ENCODE peak calls at places on chromosomes 12 and 14, in six cellular contexts. T, F, Q, V, P and B are unnamed samples.

GRCh38 chr12:131833896-131834641 is 5.9 kb downstream of the MMP17 start:
- DNase-seq in Q (no peak), V (no peak), P (peak), F (no peak), T (no peak), B (peak)

GRCh38 chr12:33752854-33753253 is 269.4 kb upstream of the ALG10 start:
- DNase-seq in F (no peak), P (no peak), T (no peak), V (no peak), Q (no peak), B (no peak)

GRCh38 chr14:101704140-101704539 is 57.4 kb upstream of the PPP2R5C start:
- DNase-seq in T (no peak), Q (no peak), P (no peak), F (no peak), V (no peak), B (no peak)

GRCh38 chr12:26668847-26669246 is 164.1 kb downstream of the ITPR2 start:
- DNase-seq in F (no peak), T (no peak), V (no peak), P (no peak), Q (no peak), B (no peak)

GRCh38 chr12:106782619-106783018 is 8.1 kb downstream of the RIC8B start:
- DNase-seq in V (no peak), P (no peak), T (no peak), Q (no peak), F (no peak), B (no peak)

GRCh38 chr12:101045486-101046474 is 164.3 kb downstream of the SLC5A8 start:
- DNase-seq in Q (no peak), F (no peak), T (no peak), V (no peak), P (no peak), B (no peak)

GRCh38 chr12:57465030-57465746 is 5.6 kb downstream of the GLI1 start:
- DNase-seq in V (no peak), P (no peak), Q (no peak), T (no peak), F (no peak), B (no peak)

GRCh38 chr14:92847220-92848148 is 53.4 kb downstream of the GOLGA5 start:
- DNase-seq in T (no peak), F (no peak), V (no peak), Q (no peak), P (no peak), B (no peak)

GRCh38 chr14:77275041-77275854 is 4.2 kb upstream of the NGB start:
- DNase-seq in T (no peak), Q (no peak), P (no peak), F (no peak), V (no peak), B (peak)

GRCh38 chr12:69595689-69596088 is 10.4 kb downstream of the CCT2 start:
- DNase-seq in T (no peak), P (no peak), F (no peak), Q (no peak), V (no peak), B (no peak)

GRCh38 chr12:74370608-74371216 is 166.9 kb upstream of the ATXN7L3B start:
- DNase-seq in T (no peak), Q (no peak), P (no peak), V (no peak), F (no peak), B (no peak)

GRCh38 chr12:29552324-29552927 is 54.9 kb upstream of the OVCH1 start:
- DNase-seq in V (peak), P (peak), T (no peak), Q (peak), F (no peak), B (peak)

GRCh38 chr12:65308001-65308400 is 29.5 kb downstream of the MSRB3 start:
- DNase-seq in P (no peak), V (no peak), F (no peak), Q (no peak), T (no peak), B (no peak)

GRCh38 chr14:61255968-61256367 is 25.2 kb downstream of the TMEM30B start:
- DNase-seq in T (no peak), Q (no peak), V (no peak), F (no peak), P (no peak), B (no peak)

GRCh38 chr14:96905825-96906224 is 108.6 kb downstream of the VRK1 start:
- DNase-seq in F (peak), Q (no peak), P (no peak), T (no peak), V (no peak), B (no peak)

GRCh38 chr12:82874935-82875334 is 188.2 kb downstream of the TMTC2 start:
- DNase-seq in V (no peak), P (peak), Q (no peak), F (peak), T (no peak), B (no peak)

GRCh38 chr12:86376052-86376451 is 119.9 kb upstream of the MGAT4C start:
- DNase-seq in V (no peak), P (no peak), T (no peak), F (no peak), Q (no peak), B (peak)

GRCh38 chr12:30816742-30817465 is 62.2 kb upstream of the CAPRIN2 start:
- DNase-seq in F (no peak), P (no peak), Q (no peak), V (no peak), T (no peak), B (no peak)

GRCh38 chr12:64318605-64319004 is 72.0 kb downstream of the C12orf56 start:
- DNase-seq in V (no peak), T (peak), F (peak), Q (no peak), P (peak), B (peak)

GRCh38 chr12:50642755-50643154 is 121.1 kb upstream of the ATF1 start:
- DNase-seq in P (no peak), V (no peak), T (no peak), Q (no peak), F (no peak), B (no peak)

GRCh38 chr12:131115766-131116165 is 162.1 kb downstream of the ADGRD1 start:
- DNase-seq in Q (no peak), V (no peak), F (no peak), T (no peak), P (no peak), B (no peak)

GRCh38 chr14:68520637-68521556 is 272.0 kb downstream of the ZFP36L1 start:
- DNase-seq in T (no peak), V (peak), P (no peak), Q (peak), F (no peak), B (peak)

GRCh38 chr12:138898-139534 is 72.4 kb downstream of the IQSEC3 start:
- DNase-seq in Q (no peak), F (peak), T (no peak), V (no peak), P (no peak), B (peak)

GRCh38 chr12:68158427-68158826 is 1.1 kb downstream of the IFNG start:
- DNase-seq in P (no peak), Q (no peak), V (no peak), T (no peak), F (no peak), B (peak)

GRCh38 chr14:50649691-50650090 is 18.4 kb downstream of the SAV1 start:
- DNase-seq in T (no peak), F (no peak), V (no peak), P (no peak), Q (no peak), B (no peak)

GRCh38 chr14:89252887-89253532 is 164.0 kb downstream of the FOXN3 start:
- DNase-seq in T (no peak), V (no peak), P (no peak), Q (no peak), F (no peak), B (peak)

DNA sequence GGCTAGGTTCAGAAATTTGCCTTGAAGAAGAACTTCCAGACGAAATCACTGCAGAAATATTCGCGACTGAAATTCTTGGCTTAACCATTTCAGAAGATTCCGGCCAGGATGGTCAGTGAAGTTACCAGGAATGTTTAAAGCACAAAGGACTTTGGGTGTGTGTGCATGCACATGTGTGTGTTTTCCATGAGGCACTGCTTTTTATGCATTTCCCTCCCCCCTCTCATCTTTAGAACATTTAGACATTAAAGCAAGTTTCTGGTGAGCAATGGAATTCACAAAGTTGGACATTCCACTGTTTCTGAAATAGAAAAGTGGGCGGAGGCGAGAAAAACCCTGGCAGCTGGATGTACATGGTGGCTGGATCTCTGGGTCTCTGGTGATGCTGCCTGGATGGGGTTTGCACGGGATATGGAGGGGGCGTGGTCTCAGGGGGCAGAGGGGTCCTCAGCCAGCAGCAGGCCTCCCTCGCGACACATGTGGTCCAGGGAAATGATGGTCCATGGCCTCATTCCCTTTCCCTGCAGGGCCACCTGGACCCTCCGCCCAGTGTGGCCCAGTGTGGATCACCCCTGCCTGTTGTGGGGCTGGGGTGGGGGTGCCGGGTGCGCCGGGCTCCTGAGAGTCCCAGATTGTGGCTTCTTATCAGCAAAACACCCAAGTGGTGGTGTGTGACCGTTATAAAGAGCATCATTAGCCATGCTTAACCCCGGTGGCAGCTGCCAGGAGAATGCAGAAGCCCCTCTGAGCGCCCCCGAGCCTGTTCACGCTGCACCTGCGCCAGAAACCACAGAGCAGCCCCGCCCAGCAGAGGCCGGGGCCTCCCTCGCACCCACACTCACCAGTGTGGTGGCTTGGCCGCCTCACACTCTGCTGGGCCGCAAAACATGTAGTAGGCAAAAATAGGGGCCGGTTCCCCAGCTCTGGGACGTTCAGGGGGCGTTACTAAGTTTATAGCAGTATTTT is 17.8 kb upstream of the BCL7A start:
- DNase-seq in Q (no peak), F (peak), V (no peak), P (no peak), T (peak), B (peak)
- H3K4me3 ChIP-seq in Q (no peak), F (no peak), V (no peak), P (no peak), T (no peak), B (no peak)

DNA sequence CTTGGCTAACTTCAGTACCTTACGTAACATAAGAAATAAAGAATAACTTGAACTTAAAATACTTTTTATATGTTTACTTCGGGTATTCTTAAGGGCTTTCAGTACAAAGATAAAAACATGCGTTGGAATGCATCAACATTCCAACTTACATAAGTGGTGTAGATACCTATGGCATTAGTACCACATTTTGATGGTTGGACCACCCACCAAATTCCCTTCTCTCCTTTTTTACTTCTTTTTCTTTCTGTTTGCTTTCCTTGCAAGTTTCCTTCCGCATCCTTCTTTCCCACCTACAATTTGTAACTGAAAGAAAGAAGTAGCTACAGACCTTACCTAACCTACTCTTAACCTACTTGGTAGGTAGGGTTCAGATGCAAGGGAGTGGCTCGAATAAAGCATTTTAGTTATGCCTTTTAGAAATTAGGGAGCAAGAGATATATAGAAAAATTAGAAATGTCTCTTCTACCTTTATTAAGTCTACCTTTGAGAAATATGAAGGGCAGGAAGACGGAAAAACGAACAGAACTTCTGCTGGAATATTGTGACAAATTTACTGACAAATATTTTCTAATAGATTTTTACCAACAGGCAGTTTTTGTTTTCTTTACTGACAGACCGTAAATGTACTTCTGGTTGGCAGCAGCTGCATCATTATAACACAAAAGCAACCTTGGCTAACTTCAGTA is 2.1 kb upstream of the ARHGAP5 start:
- DNase-seq in T (no peak), F (no peak), P (no peak), V (no peak), Q (no peak), B (no peak)
- H3K4me3 ChIP-seq in T (no peak), F (peak), P (peak), V (peak), Q (no peak), B (no peak)

GRCh38 chr14:20626274-20626673 is 15.2 kb downstream of the OR6S1 start:
- DNase-seq in Q (no peak), P (no peak), F (no peak), V (no peak), T (no peak), B (no peak)
- H3K4me3 ChIP-seq in Q (peak), P (no peak), F (peak), V (no peak), T (no peak), B (peak)

GRCh38 chr12:97446895-97447294 is 15.7 kb upstream of the RMST start:
- DNase-seq in V (no peak), F (no peak), T (no peak), Q (no peak), P (no peak), B (no peak)

GRCh38 chr12:97456792-97457191 is 5.8 kb upstream of the RMST start:
- DNase-seq in P (no peak), V (no peak), F (no peak), Q (no peak), T (no peak), B (no peak)

GRCh38 chr12:97452230-97452629 is 10.4 kb upstream of the RMST start:
- DNase-seq in T (peak), V (no peak), Q (no peak), F (no peak), P (no peak), B (no peak)

DNA sequence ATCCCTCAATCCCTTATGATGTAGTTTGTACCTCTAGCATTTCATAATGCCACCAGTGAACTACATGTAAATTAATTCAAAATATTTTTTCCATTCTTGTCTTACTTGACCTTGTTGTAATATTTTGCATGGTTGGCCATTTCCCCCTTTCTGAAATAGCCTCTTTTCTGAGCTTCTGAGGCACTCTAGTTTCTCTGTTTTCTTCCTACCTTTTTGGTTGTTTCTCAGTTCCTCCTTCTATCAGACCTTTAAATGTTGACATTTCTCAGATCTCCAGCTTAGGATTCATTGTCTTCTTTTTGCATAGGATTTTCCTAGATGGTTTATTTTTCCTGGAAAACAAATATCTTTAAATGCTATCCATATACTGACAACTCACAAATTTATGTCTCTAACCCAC is 9.8 kb upstream of the RMST start:
- DNase-seq in F (no peak), V (no peak), T (no peak), Q (no peak), P (no peak), B (no peak)
- H3K4me3 ChIP-seq in F (no peak), V (no peak), T (no peak), Q (no peak), P (no peak), B (no peak)

DNA sequence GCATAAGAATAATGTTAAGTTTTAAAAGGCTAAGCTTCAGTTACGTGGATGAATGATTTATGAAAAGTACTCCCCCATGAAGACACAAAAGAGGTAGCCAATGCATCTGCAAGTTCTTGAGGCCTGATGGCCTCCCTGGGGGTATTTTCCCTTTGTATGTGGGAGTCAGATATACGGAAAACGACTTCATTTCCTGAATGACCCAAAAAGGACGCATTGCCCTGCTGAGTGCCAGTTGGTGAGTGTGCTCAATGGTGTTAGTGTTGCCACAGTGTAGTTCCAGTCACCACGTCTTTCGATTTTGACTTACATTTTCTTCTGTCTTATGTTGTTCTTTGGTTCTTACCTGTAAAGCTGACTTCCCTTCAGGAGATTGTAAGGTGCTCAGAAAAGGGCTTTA is 8.0 kb downstream of the ETV6 start:
- DNase-seq in T (no peak), F (no peak), V (no peak), Q (no peak), P (no peak), B (no peak)
- H3K4me3 ChIP-seq in T (no peak), F (no peak), V (no peak), Q (no peak), P (no peak), B (no peak)

DNA sequence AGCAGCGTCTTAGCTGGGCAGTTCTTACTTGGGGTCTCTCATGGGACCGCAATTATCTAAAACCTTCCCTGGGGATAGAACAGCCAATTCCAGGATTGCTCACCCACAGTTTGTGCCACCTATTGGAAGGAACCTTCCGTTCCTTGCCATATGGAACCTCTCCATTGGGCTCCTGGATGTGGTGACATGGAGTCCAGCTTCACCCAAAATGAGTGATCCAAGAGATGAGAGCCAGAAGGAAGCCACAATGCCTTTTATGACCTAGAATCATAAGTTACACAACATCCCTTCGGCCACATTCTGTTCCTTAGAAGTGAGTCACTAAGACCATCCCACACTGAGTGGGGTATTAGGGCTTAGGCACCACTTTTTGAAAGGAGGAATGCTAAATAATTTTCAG is 164.4 kb downstream of the FBXL14 start:
- DNase-seq in Q (no peak), T (no peak), V (no peak), F (peak), P (peak), B (no peak)
- H3K4me3 ChIP-seq in Q (no peak), T (no peak), V (no peak), F (no peak), P (no peak), B (no peak)

DNA sequence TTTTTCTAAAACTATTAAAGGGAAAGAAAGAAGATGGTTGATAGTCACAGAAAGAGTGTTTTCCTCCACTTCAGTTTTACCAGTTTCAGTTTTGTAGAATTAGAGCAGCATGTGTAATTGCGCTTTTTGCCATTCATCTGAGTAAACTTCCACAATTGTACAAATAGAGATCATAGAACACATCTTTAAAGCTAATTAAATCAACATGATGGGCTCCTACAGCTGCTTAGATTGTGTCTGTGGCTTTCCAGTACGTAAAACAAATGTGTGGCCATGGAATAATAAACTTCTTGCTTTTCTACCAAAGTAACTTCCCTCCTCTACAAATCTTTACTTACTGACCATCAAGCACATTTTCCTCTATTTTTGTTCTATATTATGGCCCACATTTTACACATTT is 84.2 kb upstream of the LRIG3 start:
- DNase-seq in Q (no peak), V (no peak), P (no peak), T (no peak), F (no peak), B (no peak)
- H3K4me3 ChIP-seq in Q (no peak), V (no peak), P (no peak), T (no peak), F (no peak), B (no peak)

DNA sequence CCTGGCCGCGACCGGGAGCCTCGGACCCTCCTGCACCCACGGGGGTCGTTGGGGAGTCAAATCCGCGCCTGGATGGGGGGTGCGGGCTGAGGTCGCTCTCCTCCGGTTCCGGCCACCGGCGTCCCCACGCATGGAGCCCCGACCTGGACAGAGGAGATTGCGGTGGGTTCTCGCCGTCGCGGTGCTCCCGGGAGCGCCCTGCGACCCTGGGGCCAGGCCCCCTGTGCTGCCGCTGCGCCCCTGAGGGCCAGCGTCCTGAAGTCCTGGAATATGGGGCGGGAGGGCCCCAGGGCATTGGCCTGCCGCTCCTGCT is 345 bp downstream of the ASPG start:
- DNase-seq in F (no peak), V (no peak), P (no peak), Q (no peak), T (peak), B (no peak)
- H3K4me3 ChIP-seq in F (no peak), V (no peak), P (no peak), Q (peak), T (no peak), B (peak)